ENCODE peak calls at places on chromosomes 5 and 9, in seven cellular contexts. L is left ventricle myocardium inferior, O is KG1, Z is astrocyte, B is A172, W is AG09319, Y is lower leg skin. J is an unnamed sample.
A peak's percentile ranks its signal among the peaks of the same experiment; 100 is the strongest.

GRCh38 chr9:21789541-21790037 is 12.8 kb upstream of the MTAP start:
- DNase-seq in L (no peak), O (peak; percentile 74), Z (peak; percentile 86), B (no peak), W (peak; percentile 84), Y (peak; percentile 72), J (peak; percentile 59)

GRCh38 chr9:76866689-76867088 is 39.2 kb downstream of the PRUNE2 start:
- DNase-seq in L (no peak), O (no peak), Z (peak; percentile 94), B (peak; percentile 97), W (peak; percentile 61), Y (no peak), J (peak; percentile 39)

GRCh38 chr5:112689510-112689909 is 48.2 kb upstream of the APC start:
- DNase-seq in L (no peak), O (no peak), Z (peak; percentile 62), B (peak; percentile 55), W (no peak), Y (no peak), J (no peak)

GRCh38 chr9:94920439-94920951 is 194.0 kb downstream of the AOPEP start:
- DNase-seq in L (peak; percentile 58), O (no peak), Z (peak; percentile 69), B (peak; percentile 85), W (peak; percentile 83), Y (peak; percentile 54), J (no peak)

GRCh38 chr5:154721476-154722058 is 33.6 kb upstream of the LARP1 start:
- DNase-seq in L (no peak), O (no peak), Z (no peak), B (no peak), W (no peak), Y (no peak), J (no peak)

GRCh38 chr5:6718161-6718681 is 5.0 kb downstream of the TENT4A start:
- DNase-seq in L (no peak), O (no peak), Z (no peak), B (no peak), W (no peak), Y (no peak), J (no peak)

GRCh38 chr9:2469681-2470141 is 151.9 kb upstream of the VLDLR start:
- DNase-seq in L (peak; percentile 41), O (no peak), Z (no peak), B (peak; percentile 19), W (no peak), Y (no peak), J (no peak)

GRCh38 chr5:59542841-59543825 is 350.4 kb downstream of the PDE4D start:
- DNase-seq in L (peak; percentile 49), O (no peak), Z (peak; percentile 90), B (peak; percentile 71), W (no peak), Y (peak; percentile 33), J (no peak)

GRCh38 chr5:15929616-15930303 is 249.8 kb downstream of the MARCHF11 start:
- DNase-seq in L (no peak), O (no peak), Z (peak; percentile 87), B (no peak), W (no peak), Y (no peak), J (no peak)

GRCh38 chr5:128304121-128304520 is 220.6 kb downstream of the SLC12A2 start:
- DNase-seq in L (no peak), O (no peak), Z (peak; percentile 87), B (peak; percentile 35), W (no peak), Y (no peak), J (no peak)

GRCh38 chr5:176728810-176729209 is 81.5 kb downstream of the TSPAN17 start:
- DNase-seq in L (no peak), O (no peak), Z (no peak), B (no peak), W (no peak), Y (no peak), J (no peak)

GRCh38 chr5:146622391-146622790 is 106.4 kb upstream of the GPR151 start:
- DNase-seq in L (no peak), O (no peak), Z (peak; percentile 5), B (peak; percentile 19), W (no peak), Y (no peak), J (peak; percentile 2)

GRCh38 chr5:166068547-166069335 is 2222.7 kb upstream of the WWC1 start:
- DNase-seq in L (no peak), O (no peak), Z (no peak), B (peak; percentile 1), W (no peak), Y (no peak), J (peak; percentile 5)